ENCODE peak calls at places on chromosomes 3 and 15, in ten cellular contexts. X is GM04504; R is AG04450; W is ovary; Z is stimulated activated CD8-positive, alpha-beta memory T cell treated with anti-CD3 and anti-CD28 coated beads, Interleukin-12 subunit alpha, Interleukin-12 subunit beta, amount 100 ng/mL, for 4 hours; C is Peyer's patch; D is NCI-H2081 treated with DMSO at 0.1 percent for 48 hours; V is mucosa of descending colon; B is SK-N-DZ; T is stimulated activated CD4-positive, alpha-beta T cell treated with anti-CD3 and anti-CD28 coated beads, Interleukin-4, amount 100 ng/mL, for 48 hours. Y is an unnamed sample.

GRCh38 chr15:53580371-53580770 is 179.1 kb downstream of the WDR72 start:
- DNase-seq in B (no peak), T (no peak), X (no peak), C (no peak), Z (no peak), V (no peak), W (no peak), D (no peak), R (no peak), Y (no peak)

GRCh38 chr15:72285402-72285801 is 13.0 kb upstream of the PARP6 start:
- DNase-seq in D (no peak), C (no peak), Z (no peak), V (no peak), R (no peak), W (no peak), B (no peak), X (no peak), T (no peak), Y (no peak)

GRCh38 chr3:134877788-134878187 is 82.7 kb downstream of the EPHB1 start:
- DNase-seq in T (no peak), V (no peak), X (no peak), C (no peak), W (no peak), B (no peak), R (no peak), Z (no peak), D (no peak), Y (no peak)

GRCh38 chr15:65310431-65311137 is 6.1 kb downstream of the RNU5B-1 start:
- DNase-seq in B (no peak), Z (no peak), V (no peak), D (no peak), R (no peak), T (no peak), X (no peak), W (no peak), C (no peak), Y (no peak)

GRCh38 chr3:129549006-129549800 is 6.2 kb downstream of the H1-8 start:
- DNase-seq in D (no peak), X (no peak), B (no peak), Z (no peak), W (no peak), R (no peak), T (no peak), V (no peak), C (no peak), Y (no peak)

GRCh38 chr3:113914646-113915045 is 33.2 kb upstream of the ZDHHC23 start:
- DNase-seq in X (peak), D (no peak), C (no peak), B (no peak), V (no peak), Z (no peak), R (no peak), T (no peak), W (no peak), Y (no peak)

GRCh38 chr3:142690613-142691012 is 33.2 kb upstream of the TRPC1 start:
- DNase-seq in C (no peak), T (no peak), X (no peak), Z (no peak), D (no peak), R (no peak), B (no peak), V (no peak), W (no peak), Y (no peak)

GRCh38 chr3:144369151-144369879 is 397.7 kb downstream of the DIPK2A start:
- DNase-seq in D (peak), B (no peak), X (no peak), C (no peak), T (no peak), R (no peak), V (no peak), W (no peak), Z (no peak), Y (no peak)

GRCh38 chr15:53791616-53792015 is 32.2 kb upstream of the WDR72 start:
- DNase-seq in R (no peak), B (no peak), D (no peak), Z (no peak), T (no peak), V (no peak), C (no peak), X (no peak), W (no peak), Y (no peak)

GRCh38 chr15:89898628-89899302 is 5.0 kb upstream of the AP3S2 start:
- DNase-seq in W (no peak), X (peak), B (peak), D (no peak), V (peak), R (no peak), C (peak), Z (no peak), T (no peak), Y (peak)